ENCODE peak calls at places on chromosomes 13 and 19, in six cellular contexts. H is heart left ventricle, B is A549, M is stomach, F is Peyer's patch, P is uterus. I is an unnamed sample.

GRCh38 chr13:74767031-74767430 is 632.8 kb upstream of the KLF12 start:
- DNase-seq in H (no peak), B (no peak), M (no peak), F (no peak), P (no peak), I (no peak)

GRCh38 chr13:29924482-29924884 is 74.1 kb upstream of the UBL3 start:
- DNase-seq in H (no peak), B (peak), M (no peak), F (no peak), P (no peak), I (peak)

GRCh38 chr19:43207991-43208390 is 2.6 kb upstream of the PSG4 start:
- DNase-seq in H (no peak), B (no peak), M (no peak), F (no peak), P (no peak), I (no peak)

GRCh38 chr13:52371736-52372247 is 34.2 kb downstream of the THSD1 start:
- DNase-seq in H (no peak), B (no peak), M (no peak), F (no peak), P (no peak), I (no peak)

GRCh38 chr19:4369109-4369887 is 25.9 kb downstream of the MPND start:
- DNase-seq in H (peak), B (no peak), M (peak), F (peak), P (no peak), I (no peak)

GRCh38 chr19:57946316-57946715 is 1.2 kb downstream of the ZNF256 start:
- DNase-seq in H (no peak), B (no peak), M (no peak), F (no peak), P (no peak), I (no peak)

GRCh38 chr13:94710881-94711560 is 1.3 kb downstream of the SOX21 start:
- DNase-seq in H (no peak), B (peak), M (no peak), F (no peak), P (no peak), I (no peak)

GRCh38 chr19:48102870-48103751 is 7.5 kb downstream of the PLA2G4C start:
- DNase-seq in H (no peak), B (peak), M (no peak), F (no peak), P (no peak), I (no peak)

GRCh38 chr13:21101865-21102576 is 40.6 kb upstream of the LATS2 start:
- DNase-seq in H (no peak), B (no peak), M (no peak), F (no peak), P (no peak), I (no peak)

GRCh38 chr19:39913682-39914333 is 20.6 kb downstream of the FCGBP start:
- DNase-seq in H (no peak), B (no peak), M (peak), F (no peak), P (no peak), I (peak)

GRCh38 chr19:16521715-16522289 is 20.4 kb downstream of the CHERP start:
- DNase-seq in H (no peak), B (no peak), M (no peak), F (no peak), P (no peak), I (no peak)

GRCh38 chr19:20167020-20167644 is at the start of gene ZNF486:
- DNase-seq in H (peak), B (peak), M (peak), F (peak), P (peak), I (peak)

GRCh38 chr19:18218159-18218558 is 8.1 kb downstream of the PDE4C start:
- DNase-seq in H (no peak), B (no peak), M (no peak), F (no peak), P (no peak), I (no peak)

GRCh38 chr13:111950697-111951096 is 116.3 kb upstream of the SOX1 start:
- DNase-seq in H (no peak), B (no peak), M (no peak), F (no peak), P (no peak), I (no peak)

GRCh38 chr13:49641810-49642291 is 13.5 kb downstream of the ARL11 start:
- DNase-seq in H (peak), B (no peak), M (no peak), F (no peak), P (no peak), I (peak)

GRCh38 chr13:48528720-48529119 is 4.2 kb downstream of the RCBTB2 start:
- DNase-seq in H (no peak), B (no peak), M (no peak), F (no peak), P (no peak), I (no peak)

GRCh38 chr19:42114412-42114811 is 17.8 kb downstream of the POU2F2 start:
- DNase-seq in H (no peak), B (no peak), M (no peak), F (peak), P (no peak), I (peak)

GRCh38 chr19:50327461-50328256 is 1.5 kb downstream of the KCNC3 start:
- DNase-seq in H (no peak), B (no peak), M (no peak), F (no peak), P (no peak), I (no peak)

GRCh38 chr19:50328257-50329145 is 676 bp downstream of the KCNC3 start:
- DNase-seq in H (peak), B (peak), M (no peak), F (no peak), P (no peak), I (peak)

GRCh38 chr19:50331187-50332013 is 2.2 kb upstream of the KCNC3 start:
- DNase-seq in H (no peak), B (no peak), M (no peak), F (no peak), P (no peak), I (no peak)

GRCh38 chr19:50330365-50331078 is 1.3 kb upstream of the KCNC3 start:
- DNase-seq in H (peak), B (peak), M (peak), F (peak), P (peak), I (peak)

DNA sequence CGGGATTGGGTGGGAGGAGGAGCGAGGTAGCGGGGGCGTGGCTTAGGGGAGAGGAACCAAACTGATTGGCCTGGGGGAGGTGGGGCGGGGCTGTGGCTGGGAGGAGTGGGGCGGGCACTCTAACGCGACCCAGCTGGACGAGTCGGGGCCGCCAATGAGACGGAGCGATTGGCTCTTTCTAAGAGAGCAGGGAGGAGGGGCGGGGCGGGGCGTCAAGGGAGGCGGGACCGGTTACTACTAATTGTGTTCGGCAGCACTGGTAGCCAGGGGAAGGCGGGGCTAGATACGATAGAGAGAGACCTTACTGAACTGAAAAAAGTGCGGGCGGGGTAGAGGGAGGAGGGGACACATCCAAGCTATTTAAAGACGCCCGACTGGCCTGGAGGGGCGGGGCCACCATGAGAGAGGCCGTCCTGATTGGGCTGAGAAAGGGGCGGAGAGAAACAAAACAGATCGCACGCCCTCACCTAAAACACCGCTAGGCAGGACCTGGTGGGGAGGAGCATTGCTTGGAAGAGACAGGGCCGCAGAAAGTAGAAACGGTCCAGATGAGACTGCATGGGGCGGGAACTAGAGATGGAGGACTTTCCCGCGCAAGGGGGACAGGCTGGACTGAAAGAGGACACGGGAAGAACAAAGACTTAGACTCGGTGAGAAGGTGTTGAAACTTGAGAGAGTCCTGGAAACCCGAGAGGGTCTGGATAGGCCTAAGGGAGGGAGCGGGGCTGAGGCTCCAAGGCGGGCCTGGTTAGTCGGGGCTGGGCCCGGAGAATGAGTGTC is at the start of gene KCNC3:
- DNase-seq in H (peak), B (peak), M (peak), F (peak), P (peak), I (peak)
- TF ChIP-seq POLR2A in H (peak), B (no peak), M (no peak), F (peak), P (peak), I (peak)

GRCh38 chr13:39655041-39655568 is 357 bp upstream of the COG6 start:
- DNase-seq in H (no peak), B (no peak), M (no peak), F (no peak), P (no peak), I (no peak)
- H3K27ac ChIP-seq in H (peak), B (peak), M (peak), F (peak), P (peak), I (peak)

GRCh38 chr19:44900328-44901244 is 5.0 kb upstream of the APOE start:
- DNase-seq in H (no peak), B (no peak), M (no peak), F (no peak), P (no peak), I (no peak)

GRCh38 chr19:44903216-44903601 is 2.4 kb upstream of the APOE start:
- DNase-seq in H (no peak), B (no peak), M (no peak), F (no peak), P (no peak), I (no peak)

GRCh38 chr19:44905437-44906160 is at the start of gene APOE:
- DNase-seq in H (no peak), B (no peak), M (no peak), F (no peak), P (no peak), I (no peak)

GRCh38 chr19:44904426-44904994 is 1.1 kb upstream of the APOE start:
- DNase-seq in H (no peak), B (peak), M (no peak), F (no peak), P (no peak), I (no peak)

DNA sequence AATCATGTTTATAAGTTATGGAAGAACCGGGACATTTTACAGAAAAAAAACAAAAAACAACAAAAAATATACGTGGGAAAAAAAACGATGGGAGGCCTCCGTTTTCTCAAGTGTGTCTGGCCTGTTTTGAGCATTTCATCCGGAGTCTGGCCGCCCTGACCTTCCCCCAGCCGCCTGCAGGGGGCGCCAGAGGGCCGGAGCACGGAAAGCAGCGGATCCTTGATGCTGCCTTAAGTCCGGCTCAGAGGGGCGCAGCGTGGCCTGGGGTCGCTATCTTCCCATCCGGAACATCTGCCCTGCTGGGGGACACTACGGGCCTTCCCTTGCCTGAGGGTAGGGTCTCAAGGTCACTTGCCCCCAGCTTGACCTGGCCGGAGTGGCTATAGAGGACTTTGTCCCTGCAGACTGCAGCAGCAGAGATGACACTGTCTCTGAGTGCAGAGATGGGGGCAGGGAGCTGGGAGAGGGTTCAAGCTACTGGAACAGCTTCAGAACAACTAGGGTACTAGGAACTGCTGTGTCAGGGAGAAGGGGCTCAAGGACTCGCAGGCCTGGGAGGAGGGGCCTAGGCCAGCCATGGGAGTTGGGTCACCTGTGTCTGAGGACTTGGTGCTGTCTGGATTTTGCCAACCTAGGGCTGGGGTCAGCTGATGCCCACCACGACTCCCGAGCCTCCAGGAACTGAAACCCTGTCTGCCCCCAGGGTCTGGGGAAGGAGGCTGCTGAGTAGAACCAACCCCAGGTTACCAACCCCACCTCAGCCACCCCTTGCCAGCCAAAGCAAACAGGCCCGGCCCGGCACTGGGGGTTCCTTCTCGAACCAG is 1.8 kb upstream of the APOE start:
- DNase-seq in H (peak), B (peak), M (peak), F (peak), P (peak), I (peak)
- TF ChIP-seq POLR2A in H (no peak), B (no peak), M (no peak), F (no peak), P (no peak), I (no peak)

GRCh38 chr13:26993780-26994179 is 177.8 kb downstream of the USP12 start:
- DNase-seq in H (no peak), B (no peak), M (no peak), F (no peak), P (no peak), I (no peak)
- H3K27ac ChIP-seq in H (no peak), B (no peak), M (no peak), F (no peak), P (no peak), I (no peak)

DNA sequence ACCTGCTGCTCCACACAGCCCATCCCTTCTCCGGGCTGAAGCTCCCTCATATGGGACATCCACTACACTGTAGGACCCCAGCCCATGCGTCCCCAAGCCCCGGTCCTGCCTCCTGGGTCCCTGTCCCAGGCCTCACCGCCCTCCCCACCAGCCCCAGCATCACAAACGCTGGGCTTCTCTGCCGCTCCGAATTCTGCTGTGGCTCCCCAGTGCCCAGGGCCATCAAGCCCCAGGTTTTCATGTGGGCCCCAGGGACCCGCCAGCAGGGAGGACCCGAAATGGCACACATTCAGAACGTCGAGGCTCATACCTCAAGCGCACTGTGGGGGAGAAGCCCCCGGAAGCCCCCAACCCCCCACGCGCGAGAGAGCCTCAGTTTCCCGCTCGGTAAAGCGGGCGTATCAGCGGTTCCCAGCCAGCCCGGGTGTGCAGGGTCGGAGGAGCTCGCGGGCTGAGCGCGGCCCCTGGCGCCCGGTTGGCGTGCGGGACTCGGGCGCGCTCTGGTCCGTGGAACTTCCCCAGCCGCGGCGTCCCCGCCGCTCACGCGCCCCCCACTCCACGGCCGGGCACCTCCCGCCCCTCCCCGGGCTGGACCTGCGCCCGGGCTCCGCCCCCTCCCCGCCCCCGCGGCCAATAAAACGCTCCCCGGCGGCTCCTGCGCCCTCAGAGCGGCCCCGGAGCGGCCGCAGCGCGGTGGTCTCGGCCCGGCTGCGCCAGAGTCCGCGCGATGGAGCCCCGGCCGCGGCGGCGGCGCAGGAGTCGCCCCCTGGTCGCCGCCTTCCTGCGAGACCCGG is at the start of gene PLK5:
- DNase-seq in H (no peak), B (no peak), M (no peak), F (no peak), P (no peak), I (no peak)
- TF ChIP-seq POLR2A in H (no peak), B (no peak), M (no peak), F (no peak), P (peak), I (no peak)

GRCh38 chr13:40657961-40658360 is 8.5 kb downstream of the FOXO1 start:
- DNase-seq in H (no peak), B (no peak), M (no peak), F (no peak), P (no peak), I (no peak)

GRCh38 chr13:40652588-40652940 is 13.9 kb downstream of the FOXO1 start:
- DNase-seq in H (no peak), B (no peak), M (no peak), F (no peak), P (no peak), I (no peak)

GRCh38 chr13:40653558-40654318 is 12.7 kb downstream of the FOXO1 start:
- DNase-seq in H (no peak), B (no peak), M (no peak), F (no peak), P (no peak), I (no peak)

GRCh38 chr13:40657307-40657706 is 9.1 kb downstream of the FOXO1 start:
- DNase-seq in H (no peak), B (no peak), M (no peak), F (no peak), P (no peak), I (no peak)

DNA sequence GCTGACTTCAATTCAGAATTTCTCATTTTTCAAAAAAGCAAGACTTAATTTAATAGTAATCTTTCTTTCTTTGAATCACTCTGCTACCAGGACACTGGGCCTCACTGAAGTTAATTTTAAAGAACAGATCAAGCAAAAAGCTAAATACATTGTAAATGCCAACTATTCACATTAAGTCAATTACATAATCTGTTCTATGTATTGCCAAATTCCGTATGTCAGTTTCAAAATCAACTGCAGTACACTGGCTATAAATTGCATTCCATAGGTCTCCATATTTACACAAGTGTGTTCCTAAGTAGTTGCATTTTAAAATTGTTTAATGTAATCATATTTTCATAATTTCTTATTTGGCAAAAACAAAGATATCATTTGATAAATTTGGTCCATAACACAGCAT is 10.1 kb downstream of the FOXO1 start:
- DNase-seq in H (no peak), B (no peak), M (no peak), F (no peak), P (no peak), I (no peak)
- H3K27ac ChIP-seq in H (no peak), B (no peak), M (no peak), F (no peak), P (no peak), I (no peak)